ENCODE peak calls at places on chromosomes 13 and 19, in ten cellular contexts. X is IMR-90, O is GM23338, N is aorta, C is ovary, Z is mesenchymal stem cell, D is tibial artery, A is colonic mucosa, E is fibroblast of lung, I is neuronal stem cell. W is an unnamed sample.

GRCh38 chr19:29872224-29872731 is 60.5 kb downstream of the CCNE1 start:
- DNase-seq in I (peak; percentile 31), C (no peak), A (no peak), O (peak; percentile 65), X (no peak), E (peak; percentile 31), N (peak; percentile 67), D (no peak), Z (peak; percentile 35), W (no peak)

GRCh38 chr13:33202644-33203169 is 82.8 kb downstream of the STARD13 start:
- DNase-seq in N (no peak), C (no peak), Z (no peak), O (no peak), D (no peak), I (no peak), X (no peak), A (no peak), E (no peak), W (no peak)

GRCh38 chr13:44051923-44052322 is 172.2 kb downstream of the LACC1 start:
- DNase-seq in Z (peak; percentile 92), O (no peak), E (peak; percentile 14), C (no peak), X (peak; percentile 76), I (no peak), N (no peak), D (no peak), A (no peak), W (peak; percentile 78)

GRCh38 chr13:42794572-42795275 is 13.3 kb downstream of the FAM216B start:
- DNase-seq in D (no peak), N (no peak), A (no peak), X (no peak), E (peak; percentile 64), O (no peak), Z (no peak), C (no peak), I (no peak), W (no peak)

GRCh38 chr19:8149261-8150094 is at the start of gene FBN3:
- DNase-seq in N (no peak), X (no peak), C (no peak), E (no peak), A (no peak), I (peak; percentile 42), O (peak; percentile 79), D (no peak), Z (no peak), W (no peak)

GRCh38 chr19:41189425-41190065 is 3.5 kb upstream of the CYP2S1 start:
- DNase-seq in O (peak; percentile 97), C (no peak), I (no peak), D (no peak), X (no peak), A (no peak), Z (no peak), E (no peak), N (no peak), W (no peak)

GRCh38 chr13:37457594-37457993 is 141.0 kb downstream of the POSTN start:
- DNase-seq in D (no peak), I (no peak), O (no peak), A (no peak), E (no peak), N (no peak), C (no peak), X (peak; percentile 16), Z (no peak), W (no peak)

GRCh38 chr13:41512441-41512840 is 55.1 kb downstream of the RGCC start:
- DNase-seq in Z (no peak), I (no peak), A (no peak), D (no peak), N (no peak), C (no peak), E (no peak), O (peak; percentile 19), X (no peak), W (no peak)

GRCh38 chr19:46698395-46699321 is 18.3 kb downstream of the PRKD2 start:
- DNase-seq in D (no peak), E (no peak), X (no peak), O (no peak), C (no peak), N (no peak), I (no peak), Z (no peak), A (no peak), W (no peak)

GRCh38 chr19:35176183-35176570 is 21.6 kb downstream of the FXYD5 start:
- DNase-seq in A (no peak), X (no peak), Z (no peak), D (no peak), O (no peak), N (no peak), C (no peak), I (no peak), E (no peak), W (no peak)

GRCh38 chr13:49272296-49272695 is 24.6 kb downstream of the CDADC1 start:
- DNase-seq in X (no peak), Z (no peak), E (no peak), C (no peak), I (no peak), A (no peak), O (no peak), N (no peak), D (no peak), W (no peak)

DNA sequence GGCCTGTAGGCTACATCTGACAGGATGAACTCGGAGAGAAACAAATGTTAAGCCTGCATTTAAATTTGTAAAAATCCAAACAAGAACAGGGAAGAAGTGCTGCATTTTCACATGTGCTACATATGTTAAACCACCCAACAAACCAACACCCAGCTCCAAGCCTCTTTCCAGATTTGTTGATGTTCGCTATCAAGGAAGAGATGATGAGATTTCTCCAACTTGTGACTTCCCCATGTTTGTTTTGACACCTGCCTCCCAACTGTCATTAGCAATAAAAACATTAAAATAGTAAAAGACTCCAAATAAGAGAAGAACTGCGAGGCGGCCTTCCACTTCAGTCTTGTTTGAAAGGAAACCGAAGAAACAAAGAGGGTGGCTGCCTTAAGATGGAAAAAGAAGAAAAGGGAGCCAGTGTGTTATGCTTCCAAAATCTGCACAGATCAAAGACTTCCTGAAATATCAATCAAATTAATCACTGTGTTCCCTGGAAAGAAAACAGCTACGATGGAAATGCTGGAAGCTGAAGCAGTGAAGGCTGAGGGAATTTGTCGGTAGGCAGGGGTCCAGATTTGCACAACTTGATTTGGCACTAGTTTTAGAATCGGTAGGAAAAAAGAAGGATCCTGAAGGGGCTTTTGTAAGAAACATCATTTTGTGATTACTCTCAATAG is 14.0 kb upstream of the GGACT start:
- DNase-seq in C (no peak), X (no peak), N (no peak), I (no peak), O (no peak), E (peak; percentile 18), A (no peak), D (no peak), Z (no peak), W (no peak)
- H3K27ac ChIP-seq in C (no peak overlapping the region), X (no peak overlapping the region), N (no peak overlapping the region), I (no peak overlapping the region), O (no peak overlapping the region), E (no peak overlapping the region), A (no peak overlapping the region), D (no peak overlapping the region), Z (no peak overlapping the region), W (no peak overlapping the region)

GRCh38 chr19:13002970-13003540 is 7.8 kb downstream of the NFIX start:
- DNase-seq in O (no peak), D (no peak), A (peak; percentile 19), Z (no peak), X (no peak), E (no peak), I (no peak), N (no peak), C (peak; percentile 39), W (no peak)
- H3K4me3 ChIP-seq in O (no peak overlapping the region), D (peak overlapping the region; percentile 51), A (no peak overlapping the region), Z (peak overlapping the region; percentile 65), X (no peak overlapping the region), E (no peak overlapping the region), I (peak overlapping the region; percentile 65), N (peak overlapping the region; percentile 9), C (peak overlapping the region; percentile 40), W (no peak overlapping the region)

DNA sequence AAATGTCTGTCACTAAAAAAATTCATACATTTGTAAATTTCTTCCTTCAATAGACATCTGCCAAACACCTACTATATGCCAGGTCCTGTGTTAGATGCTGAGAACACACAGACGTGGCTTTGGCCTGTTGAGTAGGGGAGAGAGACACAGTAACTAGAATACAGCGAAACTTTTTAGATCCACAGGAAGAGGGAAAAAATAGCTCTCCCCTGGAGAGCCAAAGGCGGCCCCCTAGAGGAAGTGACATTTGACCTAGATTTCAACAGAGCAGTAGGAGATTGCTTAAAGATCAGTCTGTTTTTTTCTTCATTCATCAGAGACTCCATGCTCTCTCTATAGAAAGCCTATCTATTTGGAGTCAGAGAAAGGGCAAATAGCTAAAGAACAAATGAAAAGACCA is 11.3 kb downstream of the LCP1 start:
- DNase-seq in Z (peak; percentile 51), A (no peak), D (no peak), C (no peak), X (no peak), O (peak; percentile 44), N (no peak), I (peak; percentile 17), E (no peak), W (no peak)
- H3K36me3 ChIP-seq in Z (no peaks in the 10 kb centered on the region), A (no peaks in the 10 kb centered on the region), D (no peaks in the 10 kb centered on the region), C (no peaks in the 10 kb centered on the region), X (no peaks in the 10 kb centered on the region), O (no peaks in the 10 kb centered on the region), N (no peaks in the 10 kb centered on the region), I (no peaks in the 10 kb centered on the region), E (no peaks in the 10 kb centered on the region), W (no peaks in the 10 kb centered on the region)

GRCh38 chr19:56140583-56141415 is at the start of gene ZNF444:
- DNase-seq in O (peak; percentile 99), I (peak; percentile 99), D (peak; percentile 99), Z (peak; percentile 100), A (peak; percentile 99), C (peak; percentile 99), E (peak; percentile 99), N (peak; percentile 99), X (peak; percentile 99), W (peak; percentile 99)

GRCh38 chr19:56139847-56140582 is 1.1 kb upstream of the ZNF444 start:
- DNase-seq in O (no peak), Z (peak; percentile 15), X (no peak), D (no peak), I (no peak), E (no peak), A (peak; percentile 46), N (no peak), C (no peak), W (no peak)

GRCh38 chr19:56137405-56137804 is 3.7 kb upstream of the ZNF444 start:
- DNase-seq in A (peak; percentile 89), I (no peak), C (no peak), N (no peak), X (no peak), Z (no peak), E (no peak), O (no peak), D (no peak), W (no peak)

GRCh38 chr19:56136362-56136761 is 4.7 kb upstream of the ZNF444 start:
- DNase-seq in X (no peak), A (no peak), E (no peak), N (no peak), O (peak; percentile 80), D (no peak), I (no peak), C (no peak), Z (no peak), W (no peak)

DNA sequence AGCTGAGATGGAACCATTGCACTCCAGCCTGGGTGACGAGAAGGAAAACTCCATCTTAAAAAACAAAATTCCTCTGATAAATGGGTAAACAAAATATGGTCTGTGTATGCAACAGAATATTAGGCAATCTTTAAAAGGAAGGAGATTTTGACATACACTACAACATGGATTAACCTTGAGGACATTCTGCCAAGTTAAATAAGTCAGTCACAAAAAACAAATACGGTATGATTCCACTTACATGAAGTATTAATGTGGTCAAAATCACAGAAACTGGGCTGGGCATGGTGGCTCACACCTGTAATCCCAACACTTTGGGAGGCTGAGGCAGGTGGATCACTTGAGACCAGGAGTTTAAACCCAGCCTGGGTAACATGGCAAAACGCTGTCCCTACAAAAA is 3.0 kb upstream of the ZNF444 start:
- DNase-seq in E (no peak), I (no peak), C (no peak), O (no peak), N (no peak), X (no peak), Z (no peak), D (no peak), A (no peak), W (no peak)
- H3K27ac ChIP-seq in E (no peak overlapping the region), I (no peak overlapping the region), C (no peak overlapping the region), O (no peak overlapping the region), N (no peak overlapping the region), X (no peak overlapping the region), Z (no peak overlapping the region), D (no peak overlapping the region), A (peak overlapping the region; percentile 71), W (no peak overlapping the region)

W was measured in brain microvascular endothelial cell.